ENCODE peak calls at places on chromosomes 16 and 17, in seven cellular contexts. One of them, this sample, is unnamed. For H3K27me3 and H3K4me1, the result is how much of the 10 kb centered on the place peaks cover.

GRCh38 chr17:31517524-31517923 is 126.0 kb downstream of the RAB11FIP4 start:
- DNase-seq in body of pancreas: peak
- DNase-seq in neural progenitor cell: peak
- DNase-seq in transverse colon: no peak
- DNase-seq in breast epithelium: no peak
- DNase-seq in effector memory CD4-positive, alpha-beta T cell: no peak
- DNase-seq in right cardiac atrium: no peak
- DNase-seq in this sample: no peak

GRCh38 chr17:39486242-39486641 is 25.0 kb downstream of the CDK12 start:
- DNase-seq in effector memory CD4-positive, alpha-beta T cell: no peak
- DNase-seq in breast epithelium: no peak
- DNase-seq in neural progenitor cell: no peak
- DNase-seq in right cardiac atrium: peak
- DNase-seq in transverse colon: no peak
- DNase-seq in body of pancreas: no peak
- DNase-seq in this sample: no peak

GRCh38 chr17:44655983-44656700 is at the start of gene MEIOC:
- DNase-seq in body of pancreas: peak
- DNase-seq in transverse colon: no peak
- DNase-seq in effector memory CD4-positive, alpha-beta T cell: no peak
- DNase-seq in breast epithelium: no peak
- DNase-seq in neural progenitor cell: peak
- DNase-seq in right cardiac atrium: no peak
- DNase-seq in this sample: peak

GRCh38 chr17:83155128-83156081 is 76.0 kb downstream of the METRNL start:
- DNase-seq in right cardiac atrium: no peak
- DNase-seq in breast epithelium: peak
- DNase-seq in body of pancreas: no peak
- DNase-seq in effector memory CD4-positive, alpha-beta T cell: no peak
- DNase-seq in neural progenitor cell: no peak
- DNase-seq in transverse colon: no peak
- DNase-seq in this sample: peak

GRCh38 chr16:47858333-47859067 is 297.3 kb downstream of the ABCC12 start:
- DNase-seq in effector memory CD4-positive, alpha-beta T cell: no peak
- DNase-seq in breast epithelium: no peak
- DNase-seq in right cardiac atrium: no peak
- DNase-seq in body of pancreas: no peak
- DNase-seq in transverse colon: no peak
- DNase-seq in neural progenitor cell: no peak
- DNase-seq in this sample: no peak

GRCh38 chr16:23148513-23149266 is 562 bp downstream of the USP31 start:
- DNase-seq in breast epithelium: peak
- DNase-seq in body of pancreas: peak
- DNase-seq in transverse colon: peak
- DNase-seq in neural progenitor cell: peak
- DNase-seq in right cardiac atrium: peak
- DNase-seq in effector memory CD4-positive, alpha-beta T cell: peak
- DNase-seq in this sample: peak

GRCh38 chr17:67998466-67998865 is 2.2 kb upstream of the C17orf58 start:
- DNase-seq in right cardiac atrium: no peak
- DNase-seq in neural progenitor cell: no peak
- DNase-seq in transverse colon: no peak
- DNase-seq in breast epithelium: no peak
- DNase-seq in effector memory CD4-positive, alpha-beta T cell: no peak
- DNase-seq in body of pancreas: no peak
- DNase-seq in this sample: no peak

GRCh38 chr17:57518587-57519118 is 226.4 kb downstream of the CCDC182 start:
- DNase-seq in breast epithelium: no peak
- DNase-seq in neural progenitor cell: peak
- DNase-seq in effector memory CD4-positive, alpha-beta T cell: no peak
- DNase-seq in body of pancreas: peak
- DNase-seq in right cardiac atrium: peak
- DNase-seq in transverse colon: no peak
- DNase-seq in this sample: no peak

DNA sequence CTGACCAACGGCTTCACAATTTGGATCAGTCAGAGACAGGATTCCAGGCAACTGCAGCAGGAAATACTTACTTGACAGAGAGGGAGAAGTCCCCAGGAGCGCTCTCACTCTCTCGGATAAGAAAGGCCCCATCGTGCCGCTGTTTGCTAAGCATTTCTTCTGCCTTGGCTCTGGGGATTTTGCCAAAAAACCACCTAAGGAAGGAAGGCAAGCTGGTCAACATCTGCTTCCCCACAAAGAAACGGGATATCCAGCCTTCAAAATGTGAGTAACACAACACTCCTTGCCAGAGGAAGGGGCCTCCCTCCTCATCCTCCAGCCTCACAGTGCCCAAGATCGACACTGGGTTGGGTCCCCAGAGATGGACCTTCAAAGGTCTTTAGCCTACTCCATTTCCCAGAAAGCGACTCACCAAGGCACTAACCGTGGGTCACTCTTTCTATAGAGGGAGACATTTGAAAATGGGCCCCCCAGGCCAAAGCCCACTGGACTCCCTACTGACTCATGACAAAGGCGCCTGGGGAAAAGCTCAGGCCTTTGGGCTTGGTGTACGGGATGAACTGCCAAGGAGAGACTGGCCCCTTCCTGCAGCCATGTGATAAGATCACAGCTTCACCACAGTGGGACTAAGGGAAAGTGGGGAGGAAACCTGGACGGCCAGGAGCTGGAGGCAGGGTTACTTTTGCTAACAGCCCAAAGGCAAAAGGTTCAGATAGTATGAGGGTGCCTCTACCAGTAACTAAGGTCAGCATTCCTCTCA is 36.8 kb upstream of the SLC25A19 start:
- DNase-seq in breast epithelium: no peak
- DNase-seq in right cardiac atrium: no peak
- DNase-seq in transverse colon: no peak
- DNase-seq in neural progenitor cell: no peak
- DNase-seq in body of pancreas: no peak
- DNase-seq in effector memory CD4-positive, alpha-beta T cell: no peak
- DNase-seq in this sample: no peak
- H3K4me3 ChIP-seq in breast epithelium: no peak
- H3K4me3 ChIP-seq in right cardiac atrium: no peak
- H3K4me3 ChIP-seq in transverse colon: no peak
- H3K4me3 ChIP-seq in neural progenitor cell: no peak
- H3K4me3 ChIP-seq in body of pancreas: no peak
- H3K4me3 ChIP-seq in effector memory CD4-positive, alpha-beta T cell: no peak
- H3K4me3 ChIP-seq in this sample: no peak

GRCh38 chr17:29612404-29613370 is 10.0 kb downstream of the CORO6 start:
- DNase-seq in breast epithelium: no peak
- DNase-seq in transverse colon: no peak
- DNase-seq in neural progenitor cell: no peak
- DNase-seq in right cardiac atrium: no peak
- DNase-seq in body of pancreas: no peak
- DNase-seq in effector memory CD4-positive, alpha-beta T cell: no peak
- DNase-seq in this sample: peak
- H3K27me3 ChIP-seq in breast epithelium: under half
- H3K27me3 ChIP-seq in transverse colon: under half
- H3K27me3 ChIP-seq in neural progenitor cell: under half
- H3K27me3 ChIP-seq in right cardiac atrium: under half
- H3K27me3 ChIP-seq in body of pancreas: under half
- H3K27me3 ChIP-seq in effector memory CD4-positive, alpha-beta T cell: under half
- H3K27me3 ChIP-seq in this sample: under half

GRCh38 chr16:85616608-85617311 is 3.6 kb downstream of the GSE1 start:
- DNase-seq in right cardiac atrium: peak
- DNase-seq in transverse colon: peak
- DNase-seq in neural progenitor cell: no peak
- DNase-seq in body of pancreas: peak
- DNase-seq in breast epithelium: no peak
- DNase-seq in effector memory CD4-positive, alpha-beta T cell: no peak
- DNase-seq in this sample: no peak
- H3K4me1 ChIP-seq in right cardiac atrium: under half
- H3K4me1 ChIP-seq in transverse colon: half or more
- H3K4me1 ChIP-seq in neural progenitor cell: under half
- H3K4me1 ChIP-seq in body of pancreas: half or more
- H3K4me1 ChIP-seq in breast epithelium: under half
- H3K4me1 ChIP-seq in effector memory CD4-positive, alpha-beta T cell: under half
- H3K4me1 ChIP-seq in this sample: under half

GRCh38 chr17:80123791-80124190 is 22.4 kb downstream of the GAA start:
- DNase-seq in right cardiac atrium: no peak
- DNase-seq in neural progenitor cell: no peak
- DNase-seq in transverse colon: no peak
- DNase-seq in effector memory CD4-positive, alpha-beta T cell: no peak
- DNase-seq in breast epithelium: peak
- DNase-seq in body of pancreas: peak
- DNase-seq in this sample: no peak

GRCh38 chr17:80124351-80124981 is 22.5 kb downstream of the EIF4A3 start:
- DNase-seq in transverse colon: no peak
- DNase-seq in right cardiac atrium: no peak
- DNase-seq in neural progenitor cell: peak
- DNase-seq in body of pancreas: peak
- DNase-seq in effector memory CD4-positive, alpha-beta T cell: no peak
- DNase-seq in breast epithelium: no peak
- DNase-seq in this sample: no peak

GRCh38 chr17:80122926-80123505 is 21.6 kb downstream of the GAA start:
- DNase-seq in breast epithelium: no peak
- DNase-seq in right cardiac atrium: no peak
- DNase-seq in transverse colon: no peak
- DNase-seq in body of pancreas: no peak
- DNase-seq in effector memory CD4-positive, alpha-beta T cell: no peak
- DNase-seq in neural progenitor cell: no peak
- DNase-seq in this sample: no peak

GRCh38 chr17:80119839-80120238 is 18.5 kb downstream of the GAA start:
- DNase-seq in breast epithelium: no peak
- DNase-seq in effector memory CD4-positive, alpha-beta T cell: no peak
- DNase-seq in transverse colon: no peak
- DNase-seq in right cardiac atrium: no peak
- DNase-seq in body of pancreas: no peak
- DNase-seq in neural progenitor cell: no peak
- DNase-seq in this sample: no peak

GRCh38 chr17:80122026-80122575 is 20.7 kb downstream of the GAA start:
- DNase-seq in right cardiac atrium: no peak
- DNase-seq in effector memory CD4-positive, alpha-beta T cell: no peak
- DNase-seq in body of pancreas: no peak
- DNase-seq in breast epithelium: no peak
- DNase-seq in neural progenitor cell: no peak
- DNase-seq in transverse colon: no peak
- DNase-seq in this sample: no peak
- H3K4me3 ChIP-seq in right cardiac atrium: no peak
- H3K4me3 ChIP-seq in effector memory CD4-positive, alpha-beta T cell: no peak
- H3K4me3 ChIP-seq in body of pancreas: no peak
- H3K4me3 ChIP-seq in breast epithelium: no peak
- H3K4me3 ChIP-seq in neural progenitor cell: no peak
- H3K4me3 ChIP-seq in transverse colon: no peak
- H3K4me3 ChIP-seq in this sample: no peak

GRCh38 chr17:75626496-75627038 is 6.7 kb upstream of the SMIM5 start:
- DNase-seq in effector memory CD4-positive, alpha-beta T cell: no peak
- DNase-seq in body of pancreas: no peak
- DNase-seq in neural progenitor cell: no peak
- DNase-seq in right cardiac atrium: no peak
- DNase-seq in breast epithelium: no peak
- DNase-seq in transverse colon: no peak
- DNase-seq in this sample: no peak
- H3K27me3 ChIP-seq in effector memory CD4-positive, alpha-beta T cell: under half
- H3K27me3 ChIP-seq in body of pancreas: under half
- H3K27me3 ChIP-seq in neural progenitor cell: under half
- H3K27me3 ChIP-seq in right cardiac atrium: under half
- H3K27me3 ChIP-seq in breast epithelium: under half
- H3K27me3 ChIP-seq in transverse colon: under half
- H3K27me3 ChIP-seq in this sample: under half

GRCh38 chr17:74749262-74750038 is 1.0 kb downstream of the NHERF1 start:
- DNase-seq in breast epithelium: no peak
- DNase-seq in transverse colon: peak
- DNase-seq in body of pancreas: no peak
- DNase-seq in neural progenitor cell: peak
- DNase-seq in effector memory CD4-positive, alpha-beta T cell: no peak
- DNase-seq in right cardiac atrium: no peak
- DNase-seq in this sample: no peak
- H3K4me1 ChIP-seq in breast epithelium: under half
- H3K4me1 ChIP-seq in transverse colon: under half
- H3K4me1 ChIP-seq in body of pancreas: half or more
- H3K4me1 ChIP-seq in neural progenitor cell: half or more
- H3K4me1 ChIP-seq in effector memory CD4-positive, alpha-beta T cell: half or more
- H3K4me1 ChIP-seq in right cardiac atrium: under half
- H3K4me1 ChIP-seq in this sample: under half

This sample was measured in RWPE2.